ENCODE peak calls at places on chromosomes 12 and 14, in four cellular contexts. Q is fibroblast of mammary gland, P is body of pancreas, S is GM04504. L is an unnamed sample.

GRCh38 chr12:39892146-39892545 is 213.7 kb downstream of the SLC2A13 start:
- DNase-seq in S (no peak), P (peak), Q (peak), L (no peak)

GRCh38 chr14:54890794-54891193 is 11.8 kb downstream of the GCH1 start:
- DNase-seq in S (no peak), P (no peak), Q (no peak), L (no peak)

GRCh38 chr12:76611533-76611932 is 52.0 kb upstream of the OSBPL8 start:
- DNase-seq in P (no peak), S (peak), Q (peak), L (no peak)

GRCh38 chr14:85417396-85417795 is 112.5 kb upstream of the FLRT2 start:
- DNase-seq in Q (no peak), S (no peak), P (no peak), L (no peak)

GRCh38 chr14:22995889-22996611 is 13.7 kb upstream of the AJUBA start:
- DNase-seq in Q (no peak), S (no peak), P (no peak), L (no peak)

GRCh38 chr14:78023112-78023511 is 147.1 kb upstream of the NRXN3 start:
- DNase-seq in P (no peak), S (no peak), Q (no peak), L (no peak)

GRCh38 chr14:85634205-85634604 is 104.3 kb downstream of the FLRT2 start:
- DNase-seq in Q (peak), S (no peak), P (no peak), L (no peak)

GRCh38 chr12:53770281-53770680 is 18.5 kb upstream of the CISTR start:
- DNase-seq in P (no peak), Q (peak), S (peak), L (no peak)

GRCh38 chr14:106843376-106843775 is 1317.0 kb downstream of the TMEM121 start:
- DNase-seq in P (no peak), S (no peak), Q (no peak), L (no peak)

GRCh38 chr12:24605466-24605865 is 343.4 kb downstream of the BCAT1 start:
- DNase-seq in Q (peak), P (no peak), S (no peak), L (no peak)

GRCh38 chr12:46403732-46404097 is 31.1 kb upstream of the SLC38A2 start:
- DNase-seq in Q (no peak), P (no peak), S (no peak), L (no peak)

GRCh38 chr12:54004841-54005530 is 3.8 kb upstream of the HOXC8 start:
- DNase-seq in Q (peak), S (no peak), P (no peak), L (no peak)

GRCh38 chr12:116630762-116631161 is 71.6 kb downstream of the MAP1LC3B2 start:
- DNase-seq in Q (no peak), S (no peak), P (peak), L (no peak)

GRCh38 chr12:124435806-124436345 is 131.5 kb downstream of the NCOR2 start:
- DNase-seq in P (no peak), S (no peak), Q (no peak), L (no peak)

GRCh38 chr12:25894759-25895158 is 63.7 kb upstream of the RASSF8 start:
- DNase-seq in P (no peak), S (no peak), Q (no peak), L (no peak)

GRCh38 chr12:31317471-31318397 is 8.2 kb downstream of the SINHCAF start:
- DNase-seq in Q (no peak), S (no peak), P (no peak), L (peak)

GRCh38 chr12:58781609-58782008 is 138.7 kb downstream of the LRIG3 start:
- DNase-seq in Q (no peak), S (no peak), P (no peak), L (no peak)

GRCh38 chr14:98912655-98913054 is 359.3 kb downstream of the BCL11B start:
- DNase-seq in S (no peak), P (no peak), Q (no peak), L (no peak)

GRCh38 chr14:31927348-31927826 is 149.7 kb upstream of the ARHGAP5 start:
- DNase-seq in Q (peak), S (peak), P (no peak), L (no peak)

L was measured in NCI-H774.